ENCODE peak calls at places on chromosomes 3 and 15, in six cellular contexts. L, V, K, G, T and D are unnamed samples.
A peak's percentile ranks its signal among the peaks of the same experiment; 100 is the strongest.

GRCh38 chr15:84600331-84600686 is 500 bp upstream of the ZSCAN2 start:
- DNase-seq in L (peak; percentile 51), V (peak; percentile 77), K (peak; percentile 86), G (peak; percentile 59), T (peak; percentile 56), D (peak; percentile 92)

GRCh38 chr3:144344925-144345548 is 373.4 kb downstream of the DIPK2A start:
- DNase-seq in L (no peak), V (peak; percentile 19), K (no peak), G (no peak), T (no peak), D (no peak)

GRCh38 chr15:78906310-78906608 is 33.6 kb downstream of the MORF4L1 start:
- DNase-seq in L (no peak), V (no peak), K (no peak), G (no peak), T (no peak), D (no peak)

GRCh38 chr3:115146032-115146417 is 1.1 kb downstream of the ZBTB20 start:
- DNase-seq in L (peak; percentile 71), V (peak; percentile 69), K (peak; percentile 62), G (peak; percentile 34), T (peak; percentile 22), D (peak; percentile 58)

GRCh38 chr15:44719293-44719999 is 8.1 kb downstream of the B2M start:
- DNase-seq in L (peak; percentile 73), V (no peak), K (no peak), G (peak; percentile 66), T (no peak), D (no peak)

GRCh38 chr3:65348596-65348995 is 660.8 kb upstream of the ADAMTS9 start:
- DNase-seq in L (no peak), V (no peak), K (no peak), G (no peak), T (no peak), D (no peak)

GRCh38 chr15:57485869-57486268 is 105.8 kb upstream of the MYZAP start:
- DNase-seq in L (no peak), V (no peak), K (no peak), G (no peak), T (no peak), D (no peak)

GRCh38 chr15:65833501-65834220 is 35.6 kb upstream of the RAB11A start:
- DNase-seq in L (no peak), V (no peak), K (no peak), G (no peak), T (no peak), D (peak; percentile 22)

GRCh38 chr3:100334340-100335136 is at the start of gene NIT2:
- DNase-seq in L (peak; percentile 74), V (peak; percentile 53), K (peak; percentile 91), G (peak; percentile 74), T (peak; percentile 72), D (peak; percentile 88)

GRCh38 chr3:123380261-123380660 is 68.6 kb downstream of the ADCY5 start:
- DNase-seq in L (no peak), V (no peak), K (no peak), G (no peak), T (no peak), D (no peak)

GRCh38 chr3:150220791-150221190 is 187.3 kb upstream of the TSC22D2 start:
- DNase-seq in L (no peak), V (no peak), K (no peak), G (no peak), T (no peak), D (no peak)

GRCh38 chr3:158703566-158703965 is 28.7 kb downstream of the RARRES1 start:
- DNase-seq in L (no peak), V (no peak), K (no peak), G (no peak), T (no peak), D (no peak)

GRCh38 chr3:2360815-2361214 is 262.1 kb downstream of the CNTN4 start:
- DNase-seq in L (no peak), V (no peak), K (no peak), G (no peak), T (no peak), D (no peak)

GRCh38 chr15:26280281-26280680 is 417.2 kb upstream of the ATP10A start:
- DNase-seq in L (no peak), V (no peak), K (no peak), G (no peak), T (no peak), D (no peak)

GRCh38 chr15:88498991-88499390 is 31.5 kb downstream of the MRPS11 start:
- DNase-seq in L (no peak), V (no peak), K (no peak), G (no peak), T (no peak), D (no peak)

GRCh38 chr3:14124223-14124614 is 451 bp downstream of the CHCHD4 start:
- DNase-seq in L (no peak), V (peak; percentile 48), K (peak; percentile 85), G (peak; percentile 52), T (peak; percentile 29), D (peak; percentile 71)

GRCh38 chr15:43930079-43930478 is 103.3 kb downstream of the WDR76 start:
- DNase-seq in L (no peak), V (no peak), K (no peak), G (no peak), T (no peak), D (no peak)

GRCh38 chr3:128935922-128936321 is 56.5 kb downstream of the ACAD9 start:
- DNase-seq in L (no peak), V (no peak), K (no peak), G (no peak), T (no peak), D (no peak)

GRCh38 chr3:57079221-57079831 is 18.9 kb downstream of the SPATA12 start:
- DNase-seq in L (no peak), V (no peak), K (peak; percentile 64), G (no peak), T (peak; percentile 44), D (peak; percentile 46)

GRCh38 chr3:115758076-115758763 is 134.9 kb downstream of the GAP43 start:
- DNase-seq in L (no peak), V (no peak), K (no peak), G (no peak), T (no peak), D (no peak)

GRCh38 chr3:117473981-117474563 is 764.5 kb downstream of the TUSC7 start:
- DNase-seq in L (no peak), V (no peak), K (no peak), G (no peak), T (no peak), D (no peak)

GRCh38 chr3:10928961-10929471 is 63.5 kb upstream of the SLC6A1 start:
- DNase-seq in L (no peak), V (no peak), K (no peak), G (no peak), T (no peak), D (no peak)

GRCh38 chr15:70328137-70329115 is 230.7 kb upstream of the TLE3 start:
- DNase-seq in L (no peak), V (no peak), K (no peak), G (no peak), T (no peak), D (peak; percentile 76)

GRCh38 chr3:195154111-195154791 is 116.7 kb downstream of the XXYLT1 start:
- DNase-seq in L (no peak), V (peak; percentile 90), K (peak; percentile 52), G (no peak), T (no peak), D (no peak)

GRCh38 chr15:56805466-56806146 is 72.3 kb upstream of the ZNF280D start:
- DNase-seq in L (no peak), V (peak; percentile 50), K (no peak), G (peak; percentile 20), T (no peak), D (no peak)

GRCh38 chr3:63245842-63246241 is 32.3 kb upstream of the SYNPR start:
- DNase-seq in L (no peak), V (no peak), K (no peak), G (no peak), T (no peak), D (no peak)

GRCh38 chr3:65787340-65787739 is 251.4 kb downstream of the MAGI1 start:
- DNase-seq in L (no peak), V (no peak), K (no peak), G (no peak), T (no peak), D (no peak)

GRCh38 chr3:68207327-68207726 is 552.9 kb upstream of the SUCLG2 start:
- DNase-seq in L (no peak), V (no peak), K (no peak), G (no peak), T (no peak), D (no peak)

GRCh38 chr3:127213381-127213918 is 20.5 kb downstream of the PRR23E start:
- DNase-seq in L (no peak), V (no peak), K (no peak), G (no peak), T (no peak), D (no peak)

GRCh38 chr15:89457086-89457485 is 39.3 kb downstream of the RHCG start:
- DNase-seq in L (no peak), V (peak; percentile 29), K (peak; percentile 49), G (no peak), T (no peak), D (no peak)

GRCh38 chr15:69357773-69358765 is 56.1 kb upstream of the KIF23 start:
- DNase-seq in L (no peak), V (no peak), K (peak; percentile 46), G (no peak), T (peak; percentile 18), D (no peak)

GRCh38 chr3:161420746-161421145 is 49.4 kb upstream of the SPTSSB start:
- DNase-seq in L (no peak), V (no peak), K (no peak), G (no peak), T (no peak), D (no peak)

GRCh38 chr3:52438579-52439425 is 6.1 kb downstream of the SEMA3G start:
- DNase-seq in L (no peak), V (no peak), K (no peak), G (no peak), T (no peak), D (no peak)